ENCODE peak calls at places on chromosome 18, in six cellular contexts. R is mesendoderm, Z is body of pancreas, A is astrocyte, O is fibroblast of lung, Q is tibial artery. B is an unnamed sample.

GRCh38 chr18:49733896-49734585 is 79.3 kb downstream of the ACAA2 start:
- DNase-seq in R (no peak), Z (no peak), A (no peak), O (no peak), Q (no peak), B (no peak)

GRCh38 chr18:8685141-8685913 is 20.0 kb upstream of the MTCL1 start:
- DNase-seq in R (peak; percentile 22), Z (no peak), A (peak; percentile 70), O (peak; percentile 80), Q (no peak), B (peak; percentile 83)

GRCh38 chr18:58862851-58863538 is 1.7 kb upstream of the ZNF532 start:
- DNase-seq in R (peak; percentile 68), Z (no peak), A (peak; percentile 65), O (peak; percentile 69), Q (no peak), B (no peak)

GRCh38 chr18:28510210-28510609 is 333.3 kb upstream of the CDH2 start:
- DNase-seq in R (no peak), Z (no peak), A (no peak), O (no peak), Q (no peak), B (no peak)

GRCh38 chr18:49285627-49286026 is 174.8 kb downstream of the DYM start:
- DNase-seq in R (no peak), Z (no peak), A (no peak), O (no peak), Q (no peak), B (no peak)

GRCh38 chr18:39037925-39038324 is 1472.3 kb upstream of the CELF4 start:
- DNase-seq in R (no peak), Z (no peak), A (no peak), O (no peak), Q (no peak), B (no peak)

GRCh38 chr18:69599377-69599776 is 198.7 kb downstream of the DOK6 start:
- DNase-seq in R (no peak), Z (no peak), A (no peak), O (no peak), Q (no peak), B (no peak)

GRCh38 chr18:74498712-74499629 is 2.8 kb downstream of the CNDP2 start:
- DNase-seq in R (no peak), Z (peak; percentile 56), A (peak; percentile 12), O (peak; percentile 17), Q (peak; percentile 45), B (peak; percentile 49)

GRCh38 chr18:36334798-36335197 is 37.3 kb downstream of the FHOD3 start:
- DNase-seq in R (no peak), Z (no peak), A (no peak), O (no peak), Q (no peak), B (no peak)

GRCh38 chr18:48163184-48164095 is 233.0 kb upstream of the SMAD2 start:
- DNase-seq in R (no peak), Z (no peak), A (no peak), O (no peak), Q (no peak), B (no peak)

GRCh38 chr18:74360852-74361640 is 45.4 kb downstream of the C18orf63 start:
- DNase-seq in R (no peak), Z (no peak), A (no peak), O (no peak), Q (no peak), B (no peak)

GRCh38 chr18:3111523-3112240 is 98.7 kb upstream of the LPIN2 start:
- DNase-seq in R (no peak), Z (no peak), A (peak; percentile 25), O (peak; percentile 51), Q (no peak), B (no peak)

GRCh38 chr18:29154196-29154757 is 977.3 kb upstream of the CDH2 start:
- DNase-seq in R (no peak), Z (no peak), A (peak; percentile 73), O (peak; percentile 82), Q (no peak), B (no peak)

GRCh38 chr18:79680100-79680879 is 687 bp downstream of the CTDP1 start:
- DNase-seq in R (peak; percentile 55), Z (peak; percentile 44), A (peak; percentile 34), O (peak; percentile 38), Q (no peak), B (peak; percentile 9)

GRCh38 chr18:11668441-11669169 is 20.5 kb upstream of the GNAL start:
- DNase-seq in R (peak; percentile 32), Z (no peak), A (no peak), O (no peak), Q (no peak), B (no peak)

GRCh38 chr18:34224423-34225217 is at the start of gene NOL4:
- DNase-seq in R (peak; percentile 99), Z (peak; percentile 53), A (peak; percentile 37), O (peak; percentile 52), Q (no peak), B (peak; percentile 14)

GRCh38 chr18:9013926-9014373 is 88.5 kb upstream of the NDUFV2 start:
- DNase-seq in R (no peak), Z (no peak), A (no peak), O (no peak), Q (no peak), B (no peak)

GRCh38 chr18:9743200-9744016 is 35.3 kb downstream of the RAB31 start:
- DNase-seq in R (peak; percentile 94), Z (no peak), A (peak; percentile 96), O (peak; percentile 97), Q (no peak), B (peak; percentile 96)

GRCh38 chr18:42517896-42518295 is 562.9 kb downstream of the PIK3C3 start:
- DNase-seq in R (no peak), Z (no peak), A (no peak), O (peak; percentile 24), Q (no peak), B (no peak)

GRCh38 chr18:23992119-23992940 is 22.2 kb upstream of the TTC39C start:
- DNase-seq in R (no peak), Z (no peak), A (peak; percentile 76), O (peak; percentile 82), Q (no peak), B (peak; percentile 91)

GRCh38 chr18:23231340-23232021 is 96.2 kb downstream of the CABLES1 start:
- DNase-seq in R (no peak), Z (peak; percentile 21), A (peak; percentile 92), O (peak; percentile 92), Q (peak; percentile 91), B (peak; percentile 73)

GRCh38 chr18:49560277-49561126 is 1.4 kb upstream of the LIPG start:
- DNase-seq in R (peak; percentile 52), Z (no peak), A (no peak), O (peak; percentile 32), Q (no peak), B (no peak)

GRCh38 chr18:56373601-56374000 is 264.8 kb downstream of the TXNL1 start:
- DNase-seq in R (no peak), Z (no peak), A (no peak), O (no peak), Q (no peak), B (no peak)

GRCh38 chr18:57439985-57440330 is 4.8 kb downstream of the ONECUT2 start:
- DNase-seq in R (no peak), Z (no peak), A (no peak), O (no peak), Q (no peak), B (no peak)

GRCh38 chr18:57439617-57439975 is 4.4 kb downstream of the ONECUT2 start:
- DNase-seq in R (peak; percentile 71), Z (no peak), A (no peak), O (no peak), Q (no peak), B (no peak)

GRCh38 chr18:57440331-57441101 is 5.3 kb downstream of the ONECUT2 start:
- DNase-seq in R (peak; percentile 45), Z (no peak), A (no peak), O (no peak), Q (no peak), B (no peak)

GRCh38 chr18:57443247-57443646 is 8.1 kb downstream of the ONECUT2 start:
- DNase-seq in R (no peak), Z (no peak), A (no peak), O (no peak), Q (no peak), B (no peak)

GRCh38 chr18:57441395-57441794 is 6.2 kb downstream of the ONECUT2 start:
- DNase-seq in R (peak; percentile 58), Z (no peak), A (peak; percentile 10), O (peak; percentile 30), Q (no peak), B (peak; percentile 64)
- H3K4me3 ChIP-seq in R (no peak overlapping the region), Z (no peak overlapping the region), A (no peak overlapping the region), O (no peak overlapping the region), Q (no peak overlapping the region), B (peak overlapping the region; percentile 18)

DNA sequence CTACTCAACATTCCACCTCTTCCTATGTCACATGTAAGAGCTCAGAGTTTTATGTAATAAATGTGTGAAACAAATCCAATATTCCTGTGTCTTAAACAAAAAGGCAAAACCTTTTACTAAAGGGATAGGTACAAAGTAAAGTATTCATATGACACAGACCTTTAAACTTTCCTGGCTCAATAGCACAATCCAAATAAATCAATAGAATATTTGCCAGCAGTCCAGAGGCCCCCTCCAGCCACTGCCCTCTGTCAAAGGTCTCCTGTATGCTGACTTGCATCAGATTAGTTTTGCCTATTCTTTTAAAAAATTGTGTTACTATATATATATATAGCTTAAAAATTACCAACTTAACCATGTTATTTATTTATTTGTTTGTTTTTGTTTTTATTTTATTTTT is 17.7 kb upstream of the PHLPP1 start:
- DNase-seq in R (no peak), Z (no peak), A (no peak), O (no peak), Q (no peak), B (no peak)
- H3K4me3 ChIP-seq in R (no peak overlapping the region), Z (no peak overlapping the region), A (no peak overlapping the region), O (no peak overlapping the region), Q (no peak overlapping the region), B (no peak overlapping the region)

DNA sequence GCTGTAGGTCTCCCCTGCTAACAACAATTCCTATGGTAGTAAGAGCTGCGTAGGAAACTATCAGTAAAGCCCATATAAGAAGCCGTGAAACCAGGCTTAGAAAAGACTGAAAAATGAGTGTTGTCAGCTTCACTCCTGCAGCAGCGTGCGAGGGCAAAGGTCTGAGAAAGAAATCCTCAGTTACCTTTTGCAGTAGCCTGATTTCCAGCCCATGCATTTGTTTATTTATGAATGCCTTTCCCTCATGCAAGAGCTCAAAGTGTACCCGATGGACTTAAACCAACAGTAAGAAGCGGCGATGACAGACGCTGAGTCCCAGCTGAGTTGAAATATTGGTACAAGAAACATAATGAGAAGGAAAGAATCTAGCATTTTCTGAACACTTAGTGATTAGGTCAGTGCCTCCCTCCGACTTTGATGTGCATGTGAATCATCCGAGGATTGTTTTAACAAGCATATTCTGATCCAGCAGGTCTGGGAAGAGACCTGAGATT is 15.0 kb upstream of the POLI start:
- DNase-seq in R (no peak), Z (peak; percentile 46), A (peak; percentile 25), O (peak; percentile 40), Q (no peak), B (no peak)
- H3K4me3 ChIP-seq in R (no peak overlapping the region), Z (no peak overlapping the region), A (peak overlapping the region; percentile 40), O (no peak overlapping the region), Q (no peak overlapping the region), B (no peak overlapping the region)

GRCh38 chr18:77086034-77086433 is 46.5 kb downstream of the MBP start:
- DNase-seq in R (no peak), Z (no peak), A (peak; percentile 89), O (peak; percentile 92), Q (no peak), B (peak; percentile 23)

GRCh38 chr18:77088977-77089795 is 43.4 kb downstream of the MBP start:
- DNase-seq in R (peak; percentile 98), Z (no peak), A (no peak), O (no peak), Q (no peak), B (no peak)

GRCh38 chr18:77084757-77085035 is 47.9 kb downstream of the MBP start:
- DNase-seq in R (no peak), Z (no peak), A (peak; percentile 19), O (no peak), Q (no peak), B (no peak)

GRCh38 chr18:77087391-77088141 is 45.0 kb downstream of the MBP start:
- DNase-seq in R (peak; percentile 69), Z (no peak), A (peak; percentile 32), O (peak; percentile 51), Q (no peak), B (no peak)

GRCh38 chr18:77086656-77087390 is 45.8 kb downstream of the MBP start:
- DNase-seq in R (no peak), Z (no peak), A (no peak), O (no peak), Q (no peak), B (no peak)
- H3K4me3 ChIP-seq in R (no peak overlapping the region), Z (no peak overlapping the region), A (peak overlapping the region; percentile 32), O (peak overlapping the region; percentile 25), Q (peak overlapping the region; percentile 48), B (no peak overlapping the region)

B was measured in MG63.